ENCODE peak calls at places on chromosome 6, in four cellular contexts. D is cardiac muscle cell; A is effector memory CD4-positive, alpha-beta T cell; Y is mammary epithelial cell. J is an unnamed sample.

GRCh38 chr6:116556065-116556464 is 2.5 kb downstream of the CALHM4 start:
- DNase-seq in D (peak), A (no peak), Y (no peak), J (no peak)

GRCh38 chr6:128599036-128599435 is 78.6 kb upstream of the PTPRK start:
- DNase-seq in D (no peak), A (no peak), Y (peak), J (no peak)

GRCh38 chr6:156778615-156779205 is 1.5 kb downstream of the ARID1B start:
- DNase-seq in D (peak), A (peak), Y (peak), J (no peak)

GRCh38 chr6:20953019-20953418 is 418.8 kb downstream of the CDKAL1 start:
- DNase-seq in D (no peak), A (no peak), Y (no peak), J (no peak)

GRCh38 chr6:164106345-164106769 is 691.8 kb downstream of the QKI start:
- DNase-seq in D (peak), A (no peak), Y (no peak), J (no peak)

GRCh38 chr6:137722749-137723272 is 144.2 kb upstream of the TNFAIP3 start:
- DNase-seq in D (no peak), A (no peak), Y (no peak), J (no peak)

GRCh38 chr6:113813207-113813606 is 43.9 kb upstream of the MARCKS start:
- DNase-seq in D (peak), A (no peak), Y (peak), J (peak)

GRCh38 chr6:121630716-121631115 is 195.3 kb downstream of the GJA1 start:
- DNase-seq in D (no peak), A (no peak), Y (peak), J (peak)

GRCh38 chr6:99344289-99344688 is 5.2 kb downstream of the FAXC start:
- DNase-seq in D (peak), A (no peak), Y (peak), J (no peak)

GRCh38 chr6:170344631-170345576 is 38.3 kb downstream of the FAM120B start:
- DNase-seq in D (peak), A (no peak), Y (peak), J (peak)

GRCh38 chr6:143049611-143050010 is 11.1 kb upstream of the AIG1 start:
- DNase-seq in D (no peak), A (no peak), Y (no peak), J (no peak)

GRCh38 chr6:33981421-33981820 is 164.5 kb downstream of the GRM4 start:
- DNase-seq in D (no peak), A (no peak), Y (no peak), J (no peak)

GRCh38 chr6:10420546-10421507 is 6.0 kb upstream of the TFAP2A start:
- DNase-seq in D (no peak), A (no peak), Y (no peak), J (no peak)

GRCh38 chr6:38262609-38263008 is 377.1 kb downstream of the BTBD9 start:
- DNase-seq in D (no peak), A (no peak), Y (peak), J (no peak)
- H3K27ac ChIP-seq in D (no peak), A (no peak), Y (peak), J (peak)

DNA sequence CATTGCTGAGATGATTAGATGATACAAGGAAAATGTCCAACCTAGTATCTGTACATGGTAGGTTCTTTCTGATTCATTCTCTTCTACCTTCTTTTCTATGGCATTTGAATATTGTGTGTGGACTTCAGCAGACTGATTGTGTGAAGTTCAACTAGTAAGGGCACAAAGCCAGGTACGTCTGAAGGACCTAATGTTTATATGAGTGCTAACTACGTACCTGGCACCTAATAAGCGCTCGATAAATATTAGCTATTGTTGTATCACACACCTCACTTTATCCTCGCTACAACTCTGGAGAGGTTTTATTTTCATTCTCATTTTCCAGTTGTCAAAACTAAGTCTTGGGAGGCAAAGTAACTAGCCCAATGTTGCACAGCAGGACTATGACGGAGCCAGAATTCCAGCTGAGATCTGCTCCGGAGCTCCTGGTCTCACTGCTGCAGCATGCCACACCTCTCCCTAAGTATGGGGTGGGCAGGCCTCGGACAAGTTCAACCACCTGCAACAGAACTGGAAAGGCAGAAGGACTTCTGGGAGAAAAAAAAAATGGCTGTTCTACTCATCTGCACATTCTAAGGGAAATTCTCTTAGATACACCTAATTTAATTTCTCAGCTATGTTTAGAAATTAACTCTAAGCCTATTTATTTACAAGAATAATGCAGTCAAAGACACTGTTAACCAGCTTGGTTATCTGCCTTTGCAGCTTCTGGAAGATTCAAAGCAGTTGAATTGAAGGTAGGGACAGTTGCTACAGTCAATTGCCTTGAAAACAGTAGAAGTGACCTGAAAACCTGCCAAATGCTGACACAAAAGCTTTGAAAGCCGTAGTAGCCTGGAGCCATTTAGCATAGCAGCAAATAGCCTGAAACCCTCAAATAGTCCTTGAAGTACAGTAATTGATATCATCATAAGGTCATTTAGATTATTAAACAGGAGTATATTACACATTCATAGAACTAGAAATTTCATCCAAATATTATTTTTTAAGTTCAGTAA is 165.0 kb downstream of the PDE7B start:
- DNase-seq in D (no peak), A (no peak), Y (no peak), J (no peak)
- H3K27ac ChIP-seq in D (no peak), A (no peak), Y (no peak), J (no peak)

DNA sequence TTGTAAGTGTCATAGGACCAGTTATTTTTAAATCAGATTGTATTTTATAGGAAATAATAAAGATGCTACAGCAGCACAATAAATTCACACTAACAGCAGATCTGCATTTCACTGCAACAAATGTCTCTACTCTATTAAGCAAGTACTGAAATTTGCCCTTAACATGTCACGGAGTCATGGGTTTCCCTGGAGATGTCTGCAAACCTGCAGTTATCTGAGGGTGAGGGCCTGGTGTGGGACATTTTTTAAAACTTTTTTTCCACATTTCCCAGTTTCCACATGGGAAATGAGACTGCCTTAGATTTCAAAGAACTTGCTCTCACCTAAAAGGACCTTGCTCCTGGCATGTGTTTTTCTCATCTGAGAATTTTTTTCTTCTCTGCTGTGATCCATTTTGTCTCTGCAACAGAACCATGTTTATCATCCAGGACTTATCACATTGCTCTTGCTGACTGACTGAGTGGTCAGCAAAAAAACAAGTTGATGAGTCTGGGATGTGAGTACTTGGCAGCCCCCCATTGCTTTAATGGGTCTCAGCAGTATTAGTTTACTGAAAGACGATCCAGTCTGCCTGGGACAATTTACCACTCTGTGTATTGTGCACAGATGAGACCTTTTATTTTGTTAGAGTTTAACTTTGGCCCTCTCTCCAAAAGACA is 268.9 kb downstream of the BTBD9 start:
- DNase-seq in D (no peak), A (no peak), Y (no peak), J (no peak)
- H3K27ac ChIP-seq in D (no peak), A (no peak), Y (no peak), J (no peak)

GRCh38 chr6:43842231-43842794 is 72.3 kb downstream of the VEGFA start:
- DNase-seq in D (peak), A (no peak), Y (no peak), J (no peak)

GRCh38 chr6:43838276-43839036 is 68.4 kb downstream of the VEGFA start:
- DNase-seq in D (peak), A (no peak), Y (peak), J (no peak)

GRCh38 chr6:43843669-43844171 is 73.7 kb downstream of the VEGFA start:
- DNase-seq in D (no peak), A (no peak), Y (no peak), J (no peak)

GRCh38 chr6:43842964-43843645 is 73.1 kb downstream of the VEGFA start:
- DNase-seq in D (no peak), A (no peak), Y (no peak), J (no peak)

GRCh38 chr6:43840490-43841218 is 70.6 kb downstream of the VEGFA start:
- DNase-seq in D (peak), A (no peak), Y (no peak), J (no peak)
- H3K27ac ChIP-seq in D (no peak), A (no peak), Y (no peak), J (no peak)

DNA sequence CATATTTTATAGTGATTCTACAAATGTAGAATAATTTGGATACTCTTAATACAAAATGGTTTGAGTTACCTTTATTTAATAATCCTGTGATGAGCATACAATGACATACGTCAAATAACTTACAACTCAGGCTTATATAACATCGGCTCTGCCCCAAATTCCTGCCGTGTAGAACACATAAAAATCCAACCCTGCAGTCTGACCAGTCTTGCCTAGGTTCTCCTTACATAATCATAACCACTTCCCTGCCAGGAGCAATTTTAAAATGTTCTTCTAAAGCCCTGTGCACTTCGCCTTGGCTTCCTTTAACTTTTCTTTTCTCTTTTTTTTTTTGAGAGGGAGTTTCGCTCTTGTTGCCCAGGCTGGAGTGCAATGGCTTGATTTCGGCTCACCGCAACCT is 16.2 kb upstream of the IER3 start:
- DNase-seq in D (no peak), A (no peak), Y (no peak), J (no peak)
- H3K27ac ChIP-seq in D (no peak), A (no peak), Y (no peak), J (peak)

GRCh38 chr6:26118999-26119398 is 31.8 kb downstream of the HFE start:
- DNase-seq in D (peak), A (no peak), Y (peak), J (peak)
- H3K27ac ChIP-seq in D (no peak), A (no peak), Y (peak), J (peak)

DNA sequence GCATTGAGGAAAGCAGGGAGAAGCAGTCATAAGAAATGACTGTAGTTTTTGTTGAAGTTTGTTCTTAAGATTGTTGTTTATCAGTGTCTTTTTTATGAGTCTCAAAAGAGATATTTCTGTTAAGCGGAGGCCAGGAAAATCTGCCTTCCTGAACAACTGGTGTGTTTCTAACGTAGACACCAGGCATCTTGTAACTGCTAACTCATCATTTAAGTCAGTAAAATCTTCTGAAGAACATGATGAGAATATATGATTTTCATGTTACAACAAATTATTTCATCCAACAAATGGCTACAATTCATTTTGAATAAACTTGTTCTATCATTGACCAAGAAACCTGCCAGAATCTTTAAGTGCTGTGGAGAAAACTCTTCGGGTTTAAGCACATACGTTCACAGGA is 84.0 kb downstream of the RPS12 start:
- DNase-seq in D (no peak), A (no peak), Y (no peak), J (no peak)
- H3K27ac ChIP-seq in D (no peak), A (no peak), Y (no peak), J (no peak)

GRCh38 chr6:45721665-45722064 is 294.0 kb downstream of the CLIC5 start:
- DNase-seq in D (no peak), A (no peak), Y (no peak), J (no peak)
- H3K27ac ChIP-seq in D (no peak), A (no peak), Y (no peak), J (no peak)

GRCh38 chr6:108557494-108558371 is 3.0 kb upstream of the FOXO3 start:
- DNase-seq in D (peak), A (peak), Y (peak), J (no peak)
- H3K27ac ChIP-seq in D (peak), A (peak), Y (peak), J (peak)

DNA sequence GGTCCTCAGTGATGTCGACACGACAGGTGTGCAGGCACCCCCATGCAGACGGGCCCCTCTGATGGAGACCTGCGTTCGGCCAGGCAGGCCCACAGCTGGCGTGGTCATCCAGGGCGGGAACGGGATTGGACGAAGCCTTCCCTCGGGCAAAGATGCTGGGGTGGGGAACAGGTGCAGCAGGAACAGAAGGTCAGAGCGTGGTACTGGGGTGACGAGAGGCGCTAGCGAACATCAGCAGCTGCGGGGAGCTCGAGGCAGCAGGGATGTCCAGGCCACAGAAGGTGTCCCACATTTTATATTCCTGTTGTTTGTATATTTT is 96.2 kb downstream of the SLC22A23 start:
- DNase-seq in D (no peak), A (no peak), Y (no peak), J (no peak)
- H3K27ac ChIP-seq in D (no peak), A (no peak), Y (no peak), J (no peak)

J was measured in epithelial cell of prostate.